ENCODE peak calls at places on chromosomes 2 and 18, in six cellular contexts. J is HCT116, A is suprapubic skin, G is prostate gland, I is uterus, V is HepG2. H is an unnamed sample. For H3K4me1, the result is how much of the 10 kb centered on the place peaks cover.

GRCh38 chr2:173432049-173432754 is 77.5 kb downstream of the CDCA7 start:
- DNase-seq in V (no peak), J (no peak), G (no peak), I (no peak), A (no peak), H (no peak)

GRCh38 chr2:143477724-143478443 is 348.7 kb downstream of the ARHGAP15 start:
- DNase-seq in V (no peak), I (no peak), G (no peak), J (no peak), A (no peak), H (no peak)

GRCh38 chr18:77119851-77120491 is 12.6 kb downstream of the MBP start:
- DNase-seq in A (no peak), I (no peak), J (no peak), G (no peak), V (no peak), H (no peak)

GRCh38 chr2:23533014-23533730 is 148.2 kb downstream of the KLHL29 start:
- DNase-seq in J (no peak), I (no peak), A (no peak), G (peak), V (no peak), H (no peak)

GRCh38 chr2:167114018-167114417 is 225.7 kb downstream of the XIRP2 start:
- DNase-seq in A (no peak), J (no peak), V (no peak), G (no peak), I (no peak), H (no peak)

GRCh38 chr2:236576978-236577377 is 7.4 kb downstream of the ACKR3 start:
- DNase-seq in I (no peak), J (no peak), V (no peak), A (no peak), G (no peak), H (no peak)

GRCh38 chr2:238947920-238948710 is 100.2 kb downstream of the TWIST2 start:
- DNase-seq in J (peak), I (peak), A (peak), G (no peak), V (peak), H (no peak)

GRCh38 chr2:105576440-105577241 is 168.1 kb upstream of the NCK2 start:
- DNase-seq in A (no peak), I (no peak), J (peak), V (peak), G (no peak), H (no peak)

GRCh38 chr2:238116298-238117198 is 16.4 kb downstream of the ESPNL start:
- DNase-seq in J (no peak), V (no peak), A (no peak), I (no peak), G (no peak), H (peak)

GRCh38 chr2:147860009-147860408 is 15.2 kb downstream of the ACVR2A start:
- DNase-seq in I (no peak), G (no peak), V (no peak), J (no peak), A (no peak), H (no peak)

GRCh38 chr2:58871469-58872142 is 630.5 kb upstream of the FANCL start:
- DNase-seq in J (no peak), I (no peak), A (no peak), V (no peak), G (no peak), H (no peak)

GRCh38 chr2:215188078-215188477 is 49.7 kb upstream of the ABCA12 start:
- DNase-seq in V (no peak), J (no peak), G (no peak), A (no peak), I (no peak), H (no peak)

GRCh38 chr2:221555511-221555845 is 16.6 kb downstream of the EPHA4 start:
- DNase-seq in V (no peak), A (no peak), J (no peak), G (no peak), I (no peak), H (no peak)
- H3K4me3 ChIP-seq in V (no peak), A (no peak), J (no peak), G (no peak), I (no peak), H (no peak)

DNA sequence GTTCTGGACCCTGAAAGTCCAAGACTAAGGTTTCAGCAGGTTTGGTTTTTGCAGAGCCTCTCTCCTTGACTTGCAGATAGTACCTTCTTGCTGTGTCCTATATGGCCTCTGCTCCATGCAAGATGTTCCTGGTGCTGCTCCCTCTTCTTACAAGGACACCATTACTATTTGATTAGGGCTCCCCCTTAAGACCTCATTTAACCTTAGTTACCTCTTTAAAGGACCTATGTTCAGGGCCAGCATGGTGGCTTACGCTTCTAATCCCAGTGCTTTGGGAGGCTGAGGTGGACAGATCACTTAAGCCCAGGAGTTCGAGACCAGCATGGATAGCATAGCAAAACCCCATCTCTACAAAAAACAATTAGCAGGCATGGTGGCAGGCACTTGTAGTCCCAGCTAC is 179.0 kb downstream of the SLC39A10 start:
- DNase-seq in A (no peak), V (no peak), G (no peak), I (no peak), J (no peak), H (no peak)
- H3K4me1 ChIP-seq in A (under half), V (under half), G (under half), I (under half), J (under half), H (under half)

DNA sequence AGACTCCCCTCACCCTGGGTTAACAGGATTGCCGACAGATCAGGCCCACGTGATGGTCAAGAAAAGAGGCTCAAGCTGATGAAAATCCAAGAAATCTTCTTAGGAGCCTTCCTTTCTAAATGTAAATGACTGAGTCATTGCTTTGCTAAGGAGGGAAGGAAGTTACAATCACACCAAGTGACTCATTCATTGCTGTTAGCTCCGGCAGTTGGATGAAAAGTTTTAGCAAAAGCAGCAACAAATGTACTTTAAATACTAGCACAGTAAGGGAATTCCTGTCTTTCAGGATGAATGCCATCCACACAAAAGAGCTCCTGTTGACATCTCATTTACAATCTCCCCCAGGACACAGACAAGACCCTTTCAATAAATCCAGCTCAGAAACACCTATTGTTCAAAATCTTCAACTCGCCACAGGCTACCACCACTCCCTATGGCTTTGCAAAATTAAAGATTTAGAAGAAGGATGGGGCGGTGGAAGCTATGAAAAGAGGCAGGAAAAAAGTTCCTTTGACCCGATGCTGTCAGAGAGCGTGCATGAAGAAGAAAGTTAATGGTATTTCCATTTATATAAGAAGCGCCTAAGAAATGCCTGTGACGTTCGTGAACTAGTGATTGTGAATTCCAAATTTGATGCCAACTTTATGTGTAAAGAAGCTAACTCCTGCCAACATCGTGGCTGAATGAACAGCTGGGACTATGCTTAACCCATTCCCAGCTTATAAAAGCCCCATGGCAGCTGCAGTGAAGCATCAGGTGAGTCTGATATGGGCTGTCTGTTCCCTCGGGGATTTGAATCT is 153.7 kb downstream of the TGIF1 start:
- DNase-seq in V (peak), G (peak), A (no peak), J (peak), I (no peak), H (peak)
- TF ChIP-seq POLR2A in V (no peak), G (peak), A (no peak), J (no peak), I (peak), H (no peak)

GRCh38 chr2:226185613-226186211 is 613.9 kb downstream of the IRS1 start:
- DNase-seq in I (no peak), A (no peak), G (peak), V (no peak), J (peak), H (no peak)
- H3K4me3 ChIP-seq in I (no peak), A (no peak), G (no peak), V (no peak), J (peak), H (no peak)

GRCh38 chr2:181305151-181306123 is 151.7 kb upstream of the ITGA4 start:
- DNase-seq in G (no peak), I (no peak), A (no peak), V (peak), J (no peak), H (no peak)
- H3K4me1 ChIP-seq in G (under half), I (under half), A (under half), V (under half), J (under half), H (under half)